ENCODE peak calls at places on chromosomes 6 and 20, in six cellular contexts. G is hippocampal formation; C is prostate gland; A is NCI-H460; Y is uterus; D is stimulated activated CD4-positive, alpha-beta T cell treated with anti-CD3 and anti-CD28 coated beads, Interleukin-1b, Interleukin-23, amount 100 ng/mL, for 4 hours. I is an unnamed sample.

GRCh38 chr6:157181649-157182048 is 141.7 kb downstream of the TMEM242 start:
- DNase-seq in A (no peak), Y (no peak), C (no peak), G (no peak), D (no peak), I (no peak)

GRCh38 chr6:105014448-105014847 is 57.5 kb downstream of the LIN28B start:
- DNase-seq in C (no peak), D (no peak), A (no peak), Y (no peak), G (no peak), I (no peak)

GRCh38 chr6:136324981-136325380 is 35.3 kb upstream of the BCLAF1 start:
- DNase-seq in D (no peak), Y (no peak), C (no peak), G (no peak), A (no peak), I (no peak)

GRCh38 chr20:41352666-41353065 is 12.0 kb downstream of the LPIN3 start:
- DNase-seq in Y (no peak), G (no peak), D (no peak), A (no peak), C (no peak), I (no peak)

GRCh38 chr6:156912431-156912830 is 135.3 kb downstream of the ARID1B start:
- DNase-seq in A (no peak), Y (no peak), G (no peak), C (no peak), D (no peak), I (no peak)

GRCh38 chr6:20572940-20573339 is 38.7 kb downstream of the CDKAL1 start:
- DNase-seq in D (no peak), A (no peak), G (no peak), C (no peak), Y (peak; percentile 50), I (no peak)

GRCh38 chr6:146543940-146544661 is 468 bp downstream of the RAB32 start:
- DNase-seq in A (no peak), Y (peak; percentile 39), C (peak; percentile 11), G (peak; percentile 56), D (no peak), I (no peak)

GRCh38 chr6:45563092-45563491 is 185.4 kb upstream of the SUPT3H start:
- DNase-seq in Y (no peak), A (no peak), G (no peak), D (no peak), C (no peak), I (no peak)

GRCh38 chr6:71444222-71444621 is 155.6 kb downstream of the OGFRL1 start:
- DNase-seq in G (no peak), Y (no peak), C (no peak), D (no peak), A (peak; percentile 49), I (no peak)

GRCh38 chr6:43729537-43729936 is 40.5 kb upstream of the VEGFA start:
- DNase-seq in G (no peak), A (no peak), Y (peak; percentile 9), C (no peak), D (no peak), I (no peak)

GRCh38 chr20:45976132-45976531 is 4.1 kb upstream of the ZNF335 start:
- DNase-seq in Y (no peak), A (no peak), D (no peak), C (no peak), G (no peak), I (no peak)

GRCh38 chr20:43096471-43096870 is 93.2 kb downstream of the PTPRT start:
- DNase-seq in C (no peak), Y (no peak), G (peak; percentile 68), A (no peak), D (no peak), I (no peak)

GRCh38 chr20:62464080-62464770 is 11.6 kb downstream of the GATA5 start:
- DNase-seq in G (no peak), A (no peak), C (no peak), D (no peak), Y (no peak), I (no peak)